ENCODE peak calls at places on chromosomes 5 and 9, in four cellular contexts. D, T, Q and U are unnamed samples.

GRCh38 chr5:10489810-10490426 is 48.2 kb downstream of the ROPN1L start:
- DNase-seq in Q (no peak), D (no peak), T (no peak), U (no peak)

GRCh38 chr5:165579911-165580310 is 2074.5 kb downstream of the MAT2B start:
- DNase-seq in D (no peak), T (no peak), Q (no peak), U (no peak)

GRCh38 chr5:103041071-103041676 is 78.8 kb downstream of the GIN1 start:
- DNase-seq in T (no peak), D (no peak), Q (no peak), U (peak; percentile 52)

GRCh38 chr5:86463339-86463738 is 154.4 kb upstream of the COX7C start:
- DNase-seq in Q (no peak), D (no peak), T (no peak), U (no peak)

GRCh38 chr5:80231243-80231642 is 24.6 kb downstream of the SERINC5 start:
- DNase-seq in D (no peak), T (no peak), Q (no peak), U (no peak)

GRCh38 chr5:132458651-132459030 is 31.9 kb downstream of the IRF1 start:
- DNase-seq in T (no peak), Q (no peak), D (no peak), U (no peak)

GRCh38 chr9:127128341-127129072 is 6.1 kb upstream of the ANGPTL2 start:
- DNase-seq in T (peak; percentile 6), Q (no peak), D (no peak), U (peak; percentile 21)

GRCh38 chr9:137602661-137603060 is 2.8 kb upstream of the ARRDC1 start:
- DNase-seq in Q (no peak), T (no peak), D (no peak), U (no peak)

GRCh38 chr5:1511651-1512540 is 11.9 kb downstream of the LPCAT1 start:
- DNase-seq in Q (no peak), D (peak; percentile 24), T (peak; percentile 15), U (no peak)

GRCh38 chr9:138009016-138009415 is 131.4 kb downstream of the CACNA1B start:
- DNase-seq in Q (peak; percentile 1), D (no peak), T (no peak), U (no peak)

GRCh38 chr5:172644711-172645110 is 3.6 kb downstream of the NEURL1B start:
- DNase-seq in Q (no peak), D (peak; percentile 30), T (no peak), U (no peak)

GRCh38 chr5:96516631-96517071 is 83.6 kb upstream of the PCSK1 start:
- DNase-seq in Q (no peak), D (no peak), T (no peak), U (no peak)

GRCh38 chr9:109745335-109746283 is 34.4 kb upstream of the PALM2AKAP2 start:
- DNase-seq in Q (peak; percentile 55), T (no peak), D (peak; percentile 34), U (no peak)

GRCh38 chr9:34254141-34254913 is 74.7 kb downstream of the KIF24 start:
- DNase-seq in T (no peak), D (no peak), Q (no peak), U (no peak)

GRCh38 chr9:35350827-35351549 is 138.9 kb upstream of the RUSC2 start:
- DNase-seq in Q (no peak), T (no peak), D (no peak), U (no peak)

GRCh38 chr5:72836810-72837209 is 20.3 kb downstream of the TNPO1 start:
- DNase-seq in T (no peak), Q (no peak), D (no peak), U (no peak)

GRCh38 chr5:126849101-126849678 is 72.3 kb downstream of the LMNB1 start:
- DNase-seq in T (no peak), D (no peak), Q (no peak), U (no peak)

GRCh38 chr5:150335778-150336177 is 21.7 kb upstream of the TCOF1 start:
- DNase-seq in Q (no peak), D (no peak), T (no peak), U (no peak)

GRCh38 chr9:121558423-121558950 is 58.8 kb upstream of the GGTA1 start:
- DNase-seq in D (no peak), Q (no peak), T (no peak), U (no peak)